ENCODE peak calls at places on chromosomes 5 and 9, in ten cellular contexts. R is upper lobe of right lung, B is kidney epithelial cell, T is Peyer's patch, K is fibroblast of villous mesenchyme, P is fibroblast of the aortic adventitia, X is spleen, O is RWPE2, F is fibroblast of pulmonary artery, M is stomach. D is an unnamed sample.

GRCh38 chr9:136667940-136668760 is 5.4 kb downstream of the EGFL7 start:
- DNase-seq in R (no peak), B (no peak), T (no peak), K (no peak), P (no peak), X (no peak), O (no peak), F (no peak), M (no peak), D (no peak)

GRCh38 chr5:163498886-163499285 is 6.5 kb upstream of the MAT2B start:
- DNase-seq in R (no peak), B (no peak), T (no peak), K (peak; percentile 82), P (peak; percentile 81), X (no peak), O (no peak), F (peak; percentile 80), M (no peak), D (peak; percentile 86)

GRCh38 chr5:54387659-54388232 is 67.8 kb upstream of the HSPB3 start:
- DNase-seq in R (no peak), B (no peak), T (no peak), K (no peak), P (peak; percentile 88), X (no peak), O (no peak), F (peak; percentile 69), M (no peak), D (peak; percentile 79)

GRCh38 chr5:5278815-5279381 is 138.8 kb downstream of the ADAMTS16 start:
- DNase-seq in R (no peak), B (no peak), T (no peak), K (no peak), P (no peak), X (no peak), O (no peak), F (no peak), M (no peak), D (no peak)

GRCh38 chr5:103093727-103094126 is 26.2 kb downstream of the GIN1 start:
- DNase-seq in R (no peak), B (no peak), T (no peak), K (no peak), P (no peak), X (no peak), O (no peak), F (no peak), M (no peak), D (no peak)

GRCh38 chr5:39599721-39600431 is 175.1 kb upstream of the DAB2 start:
- DNase-seq in R (no peak), B (no peak), T (no peak), K (peak; percentile 62), P (peak; percentile 71), X (no peak), O (no peak), F (peak; percentile 76), M (no peak), D (peak; percentile 89)

GRCh38 chr9:98778711-98779530 is 17.4 kb downstream of the ANKS6 start:
- DNase-seq in R (no peak), B (peak; percentile 47), T (no peak), K (no peak), P (no peak), X (no peak), O (no peak), F (no peak), M (no peak), D (peak; percentile 41)

GRCh38 chr5:64144429-64145215 is 21.0 kb upstream of the RNF180 start:
- DNase-seq in R (no peak), B (no peak), T (no peak), K (no peak), P (peak; percentile 63), X (no peak), O (no peak), F (peak; percentile 40), M (no peak), D (peak; percentile 6)

GRCh38 chr5:77893225-77893860 is 117.2 kb upstream of the TBCA start:
- DNase-seq in R (no peak), B (peak; percentile 87), T (no peak), K (peak; percentile 88), P (peak; percentile 96), X (no peak), O (peak; percentile 89), F (peak; percentile 96), M (no peak), D (peak; percentile 95)

GRCh38 chr9:92467041-92467440 is 15.3 kb downstream of the ASPN start:
- DNase-seq in R (no peak), B (no peak), T (no peak), K (no peak), P (peak; percentile 41), X (no peak), O (no peak), F (no peak), M (no peak), D (no peak)

GRCh38 chr5:1185652-1186350 is 15.6 kb upstream of the SLC6A19 start:
- DNase-seq in R (no peak), B (no peak), T (peak; percentile 72), K (no peak), P (no peak), X (no peak), O (peak; percentile 58), F (no peak), M (peak; percentile 65), D (no peak)

GRCh38 chr9:2427016-2427891 is 194.3 kb upstream of the VLDLR start:
- DNase-seq in R (peak; percentile 68), B (no peak), T (no peak), K (no peak), P (no peak), X (no peak), O (no peak), F (no peak), M (peak; percentile 70), D (no peak)

GRCh38 chr5:14421851-14422250 is 159.7 kb upstream of the OTULINL start:
- DNase-seq in R (no peak), B (no peak), T (no peak), K (no peak), P (no peak), X (no peak), O (no peak), F (no peak), M (no peak), D (no peak)

GRCh38 chr9:125646222-125647100 is 60.5 kb downstream of the MAPKAP1 start:
- DNase-seq in R (no peak), B (no peak), T (no peak), K (peak; percentile 48), P (peak; percentile 44), X (no peak), O (no peak), F (no peak), M (no peak), D (peak; percentile 52)
- H3K4me3 ChIP-seq in R (peak overlapping the region; percentile 23), B (no peak overlapping the region), T (no peak overlapping the region), K (peak overlapping the region; percentile 30), P (no peak overlapping the region), X (peak overlapping the region; percentile 22), O (no peak overlapping the region), F (peak overlapping the region; percentile 35), M (no peak overlapping the region), D (peak overlapping the region; percentile 34)

GRCh38 chr5:124660229-124661093 is 86.0 kb downstream of the ZNF608 start:
- DNase-seq in R (no peak), B (peak; percentile 81), T (no peak), K (no peak), P (no peak), X (no peak), O (no peak), F (peak; percentile 43), M (no peak), D (peak; percentile 89)
- TF ChIP-seq CTCF in R (no peak), B (no peak), T (no peak), K (no peak), P (no peak), X (no peak), O (no peak), F (no peak), M (no peak), D (no peak)

DNA sequence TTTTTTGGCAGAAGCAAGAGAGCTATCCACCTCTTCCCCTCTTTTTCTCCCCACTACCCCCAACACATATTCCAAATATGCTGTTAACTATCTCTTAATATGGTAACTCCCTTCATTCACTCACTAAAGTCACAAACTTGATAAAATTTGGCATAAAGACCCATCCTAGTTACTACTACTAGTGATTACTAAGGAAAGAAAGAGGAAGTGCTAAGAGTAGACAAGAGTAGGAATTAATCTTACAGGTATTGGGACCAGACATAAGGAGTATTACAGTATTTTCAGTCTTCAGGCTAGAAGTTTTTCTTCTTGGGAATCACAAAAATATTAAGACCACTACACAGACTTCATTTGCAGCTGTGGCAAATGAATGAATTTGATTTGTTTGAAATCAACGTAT is 2.2 kb downstream of the ADAMTS6 start:
- DNase-seq in R (no peak), B (no peak), T (no peak), K (no peak), P (peak; percentile 27), X (no peak), O (no peak), F (peak; percentile 14), M (no peak), D (peak; percentile 10)
- H3K4me3 ChIP-seq in R (peak overlapping the region; percentile 73), B (peak overlapping the region; percentile 38), T (no peak overlapping the region), K (peak overlapping the region; percentile 76), P (peak overlapping the region; percentile 73), X (peak overlapping the region; percentile 57), O (peak overlapping the region; percentile 45), F (peak overlapping the region; percentile 80), M (peak overlapping the region; percentile 60), D (peak overlapping the region; percentile 64)

GRCh38 chr9:113317777-113318176 is 14.6 kb upstream of the RNF183 start:
- DNase-seq in R (no peak), B (no peak), T (no peak), K (peak; percentile 17), P (peak; percentile 58), X (no peak), O (no peak), F (peak; percentile 26), M (no peak), D (peak; percentile 42)
- TF ChIP-seq CTCF in R (no peak), B (no peak), T (no peak), K (peak; percentile 41), P (peak; percentile 47), X (no peak), O (peak; percentile 5), F (peak; percentile 25), M (no peak), D (peak; percentile 56)

GRCh38 chr5:157107508-157107907 is 1.3 kb downstream of the HAVCR2 start:
- DNase-seq in R (no peak), B (no peak), T (no peak), K (no peak), P (no peak), X (no peak), O (no peak), F (no peak), M (no peak), D (no peak)
- H3K4me3 ChIP-seq in R (peak overlapping the region; percentile 40), B (no peak overlapping the region), T (no peak overlapping the region), K (no peak overlapping the region), P (no peak overlapping the region), X (peak overlapping the region; percentile 31), O (no peak overlapping the region), F (no peak overlapping the region), M (no peak overlapping the region), D (no peak overlapping the region)

D was measured in choroid plexus epithelial cell.